ENCODE peak calls at places on chromosomes 12 and 14, in six cellular contexts. One of them, this sample, is unnamed.
A peak's percentile ranks its signal among the peaks of the same experiment; 100 is the strongest.

GRCh38 chr12:97109441-97109840 is 202.4 kb downstream of the NEDD1 start:
- DNase-seq in HepG2: no peak
- DNase-seq in H1: no peak
- DNase-seq in SK-N-SH: no peak
- DNase-seq in GM12878: no peak
- DNase-seq in K562: no peak
- DNase-seq in this sample: no peak

GRCh38 chr14:36944307-36945010 is 227.9 kb downstream of the SLC25A21 start:
- DNase-seq in HepG2: no peak
- DNase-seq in H1: no peak
- DNase-seq in SK-N-SH: no peak
- DNase-seq in GM12878: no peak
- DNase-seq in K562: no peak
- DNase-seq in this sample: no peak

GRCh38 chr12:111699-112591 is 45.4 kb downstream of the IQSEC3 start:
- DNase-seq in HepG2: no peak
- DNase-seq in H1: no peak
- DNase-seq in SK-N-SH: no peak
- DNase-seq in GM12878: peak; percentile 7
- DNase-seq in K562: peak; percentile 38
- DNase-seq in this sample: no peak

GRCh38 chr12:83017001-83017400 is 330.3 kb downstream of the TMTC2 start:
- DNase-seq in HepG2: no peak
- DNase-seq in H1: no peak
- DNase-seq in SK-N-SH: no peak
- DNase-seq in GM12878: no peak
- DNase-seq in K562: no peak
- DNase-seq in this sample: no peak

GRCh38 chr14:102140027-102140749 is 491 bp downstream of the WDR20 start:
- DNase-seq in HepG2: peak; percentile 6
- DNase-seq in H1: peak; percentile 52
- DNase-seq in SK-N-SH: peak; percentile 48
- DNase-seq in GM12878: no peak
- DNase-seq in K562: peak; percentile 25
- DNase-seq in this sample: peak; percentile 29

GRCh38 chr14:73462078-73462715 is 3.9 kb upstream of the NUMB start:
- DNase-seq in HepG2: peak; percentile 97
- DNase-seq in H1: no peak
- DNase-seq in SK-N-SH: peak; percentile 62
- DNase-seq in GM12878: no peak
- DNase-seq in K562: peak; percentile 31
- DNase-seq in this sample: peak; percentile 70

GRCh38 chr12:128810182-128811127 is 13.3 kb downstream of the SLC15A4 start:
- DNase-seq in HepG2: no peak
- DNase-seq in H1: no peak
- DNase-seq in SK-N-SH: peak; percentile 42
- DNase-seq in GM12878: peak; percentile 92
- DNase-seq in K562: no peak
- DNase-seq in this sample: no peak

GRCh38 chr12:57087689-57088441 is 1.0 kb upstream of the NAB2 start:
- DNase-seq in HepG2: peak; percentile 60
- DNase-seq in H1: peak; percentile 85
- DNase-seq in SK-N-SH: peak; percentile 82
- DNase-seq in GM12878: peak; percentile 79
- DNase-seq in K562: peak; percentile 90
- DNase-seq in this sample: no peak

GRCh38 chr12:57952766-57953165 is 11.4 kb downstream of the ATP23 start:
- DNase-seq in HepG2: no peak
- DNase-seq in H1: no peak
- DNase-seq in SK-N-SH: no peak
- DNase-seq in GM12878: no peak
- DNase-seq in K562: no peak
- DNase-seq in this sample: no peak

GRCh38 chr12:57031228-57031670 is 14.9 kb upstream of the TAC3 start:
- DNase-seq in HepG2: peak; percentile 28
- DNase-seq in H1: no peak
- DNase-seq in SK-N-SH: no peak
- DNase-seq in GM12878: no peak
- DNase-seq in K562: no peak
- DNase-seq in this sample: peak; percentile 59

GRCh38 chr12:4939418-4940023 is 29.8 kb downstream of the KCNA1 start:
- DNase-seq in HepG2: no peak
- DNase-seq in H1: no peak
- DNase-seq in SK-N-SH: no peak
- DNase-seq in GM12878: no peak
- DNase-seq in K562: no peak
- DNase-seq in this sample: no peak

GRCh38 chr12:9651265-9651729 is 18.2 kb upstream of the CLEC2D start:
- DNase-seq in HepG2: no peak
- DNase-seq in H1: no peak
- DNase-seq in SK-N-SH: no peak
- DNase-seq in GM12878: no peak
- DNase-seq in K562: no peak
- DNase-seq in this sample: peak; percentile 80

GRCh38 chr12:674272-674781 is 11.1 kb upstream of the NINJ2 start:
- DNase-seq in HepG2: no peak
- DNase-seq in H1: no peak
- DNase-seq in SK-N-SH: no peak
- DNase-seq in GM12878: peak; percentile 100
- DNase-seq in K562: peak; percentile 17
- DNase-seq in this sample: peak; percentile 45

GRCh38 chr14:31312934-31313333 is 105.3 kb upstream of the HECTD1 start:
- DNase-seq in HepG2: no peak
- DNase-seq in H1: no peak
- DNase-seq in SK-N-SH: no peak
- DNase-seq in GM12878: no peak
- DNase-seq in K562: no peak
- DNase-seq in this sample: no peak

DNA sequence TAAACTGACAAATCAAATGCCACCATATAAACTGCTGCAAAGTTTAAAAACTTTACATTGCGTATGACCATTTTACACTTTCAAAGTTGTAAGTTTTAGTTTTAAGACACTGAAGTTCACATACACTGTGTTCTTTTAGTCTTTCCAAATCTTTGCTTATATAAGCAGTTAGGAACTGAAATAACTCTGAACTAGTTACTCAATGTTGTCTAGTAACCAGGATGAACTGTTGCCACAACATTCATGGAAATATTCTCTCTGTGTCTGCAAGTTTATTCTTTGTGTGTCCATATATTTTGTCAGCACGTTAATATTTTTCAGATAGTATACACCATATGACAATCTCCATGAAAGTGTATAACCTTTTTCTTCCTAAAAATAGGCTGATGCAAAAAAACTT is 71.0 kb downstream of the GALNT4 start:
- DNase-seq in HepG2: peak; percentile 31
- DNase-seq in H1: no peak
- DNase-seq in SK-N-SH: no peak
- DNase-seq in GM12878: no peak
- DNase-seq in K562: no peak
- DNase-seq in this sample: no peak
- TF ChIP-seq GABPA in HepG2: no peak
- TF ChIP-seq GABPA in H1: no peak
- TF ChIP-seq GABPA in SK-N-SH: no peak
- TF ChIP-seq GABPA in GM12878: no peak
- TF ChIP-seq GABPA in K562: no peak
- TF ChIP-seq GABPA in this sample: no peak

GRCh38 chr12:52964556-52965336 is 15.8 kb downstream of the KRT18 start:
- DNase-seq in HepG2: no peak
- DNase-seq in H1: no peak
- DNase-seq in SK-N-SH: no peak
- DNase-seq in GM12878: no peak
- DNase-seq in K562: no peak
- DNase-seq in this sample: no peak
- TF ChIP-seq POLR2AphosphoS5 in HepG2: no peak
- TF ChIP-seq POLR2AphosphoS5 in H1: no peak
- TF ChIP-seq POLR2AphosphoS5 in SK-N-SH: no peak
- TF ChIP-seq POLR2AphosphoS5 in GM12878: no peak
- TF ChIP-seq POLR2AphosphoS5 in K562: no peak
- TF ChIP-seq POLR2AphosphoS5 in this sample: no peak

GRCh38 chr12:49060237-49061156 is at the start of gene KMT2D:
- DNase-seq in HepG2: peak; percentile 84
- DNase-seq in H1: peak; percentile 96
- DNase-seq in SK-N-SH: peak; percentile 95
- DNase-seq in GM12878: peak; percentile 59
- DNase-seq in K562: peak; percentile 92
- DNase-seq in this sample: peak; percentile 93
- TF ChIP-seq GABPA in HepG2: peak; percentile 44
- TF ChIP-seq GABPA in H1: peak; percentile 79
- TF ChIP-seq GABPA in SK-N-SH: peak; percentile 59
- TF ChIP-seq GABPA in GM12878: peak; percentile 55
- TF ChIP-seq GABPA in K562: peak; percentile 83
- TF ChIP-seq GABPA in this sample: peak; percentile 50

DNA sequence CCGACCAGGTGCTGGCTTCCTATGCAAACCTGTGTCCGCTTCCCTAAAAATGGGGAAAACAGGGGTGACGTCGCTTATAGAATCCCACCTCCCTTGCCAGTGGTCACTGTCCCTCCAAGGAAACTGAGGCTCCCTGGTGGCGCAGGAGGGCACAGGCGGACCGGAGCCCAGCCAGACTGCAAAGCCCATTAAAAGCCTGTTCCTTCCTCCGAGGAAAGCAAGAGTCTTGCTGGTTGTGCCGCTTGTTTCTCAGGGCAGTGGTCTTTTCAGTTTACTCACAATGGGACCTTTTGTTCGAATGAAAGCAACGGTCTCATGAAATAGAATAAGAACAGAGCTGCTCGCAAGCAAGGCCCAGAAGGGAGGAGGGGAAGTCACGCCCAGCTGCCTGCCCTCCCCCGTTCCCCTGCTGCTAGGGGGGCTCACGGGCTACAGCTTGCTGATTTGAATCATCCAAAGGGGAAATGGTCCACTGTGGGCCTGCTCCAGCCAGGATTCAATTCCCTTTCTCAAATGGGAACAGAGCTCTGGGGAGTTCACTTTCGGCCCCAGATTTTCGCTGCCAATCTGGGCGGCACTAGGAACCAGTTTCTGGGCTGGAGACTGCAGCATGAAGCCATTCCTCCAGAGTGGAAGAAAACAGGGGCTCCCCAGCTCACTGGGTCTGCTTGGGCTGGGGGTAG is 4.6 kb upstream of the SELPLG start:
- DNase-seq in HepG2: no peak
- DNase-seq in H1: no peak
- DNase-seq in SK-N-SH: no peak
- DNase-seq in GM12878: no peak
- DNase-seq in K562: no peak
- DNase-seq in this sample: no peak
- TF ChIP-seq POLR2AphosphoS5 in HepG2: no peak
- TF ChIP-seq POLR2AphosphoS5 in H1: no peak
- TF ChIP-seq POLR2AphosphoS5 in SK-N-SH: no peak
- TF ChIP-seq POLR2AphosphoS5 in GM12878: peak; percentile 58
- TF ChIP-seq POLR2AphosphoS5 in K562: no peak
- TF ChIP-seq POLR2AphosphoS5 in this sample: no peak

GRCh38 chr14:81523016-81523415 is 10.6 kb downstream of the SEL1L start:
- DNase-seq in HepG2: no peak
- DNase-seq in H1: no peak
- DNase-seq in SK-N-SH: no peak
- DNase-seq in GM12878: no peak
- DNase-seq in K562: no peak
- DNase-seq in this sample: no peak

GRCh38 chr14:81519200-81519998 is 14.3 kb downstream of the SEL1L start:
- DNase-seq in HepG2: no peak
- DNase-seq in H1: no peak
- DNase-seq in SK-N-SH: no peak
- DNase-seq in GM12878: peak; percentile 31
- DNase-seq in K562: peak; percentile 35
- DNase-seq in this sample: peak; percentile 83

GRCh38 chr14:81521356-81521755 is 12.3 kb downstream of the SEL1L start:
- DNase-seq in HepG2: no peak
- DNase-seq in H1: no peak
- DNase-seq in SK-N-SH: no peak
- DNase-seq in GM12878: no peak
- DNase-seq in K562: no peak
- DNase-seq in this sample: no peak

GRCh38 chr14:81517798-81518398 is 15.8 kb downstream of the SEL1L start:
- DNase-seq in HepG2: peak; percentile 66
- DNase-seq in H1: no peak
- DNase-seq in SK-N-SH: no peak
- DNase-seq in GM12878: no peak
- DNase-seq in K562: no peak
- DNase-seq in this sample: no peak

GRCh38 chr14:81516941-81517797 is 16.5 kb downstream of the SEL1L start:
- DNase-seq in HepG2: peak; percentile 83
- DNase-seq in H1: no peak
- DNase-seq in SK-N-SH: no peak
- DNase-seq in GM12878: no peak
- DNase-seq in K562: no peak
- DNase-seq in this sample: no peak
- TF ChIP-seq GABPA in HepG2: no peak
- TF ChIP-seq GABPA in H1: no peak
- TF ChIP-seq GABPA in SK-N-SH: no peak
- TF ChIP-seq GABPA in GM12878: no peak
- TF ChIP-seq GABPA in K562: no peak
- TF ChIP-seq GABPA in this sample: no peak